ENCODE peak calls at places on chromosomes 12 and 14, in seven cellular contexts. X is A549, K is transverse colon, O is endodermal cell, R is kidney, T is astrocyte, Q is BJ. Y is an unnamed sample.

GRCh38 chr14:95760596-95760995 is 46.7 kb upstream of the TCL1A start:
- DNase-seq in X (no peak), K (no peak), O (no peak), R (no peak), T (no peak), Q (no peak), Y (no peak)

GRCh38 chr14:90412058-90412457 is 15.2 kb downstream of the CALM1 start:
- DNase-seq in X (no peak), K (no peak), O (no peak), R (no peak), T (no peak), Q (no peak), Y (no peak)

GRCh38 chr14:61379639-61380184 is 58.3 kb downstream of the PRKCH start:
- DNase-seq in X (no peak), K (no peak), O (no peak), R (no peak), T (no peak), Q (no peak), Y (no peak)

GRCh38 chr14:24941719-24942118 is 108.2 kb downstream of the STXBP6 start:
- DNase-seq in X (no peak), K (peak), O (no peak), R (peak), T (no peak), Q (no peak), Y (no peak)

GRCh38 chr12:124005736-124006581 is 32.9 kb downstream of the ZNF664 start:
- DNase-seq in X (no peak), K (no peak), O (no peak), R (no peak), T (no peak), Q (no peak), Y (no peak)

GRCh38 chr12:110279561-110279960 is 1.5 kb upstream of the ATP2A2 start:
- DNase-seq in X (no peak), K (no peak), O (peak), R (no peak), T (no peak), Q (no peak), Y (no peak)

GRCh38 chr12:130916251-130916911 is 37.3 kb upstream of the ADGRD1 start:
- DNase-seq in X (peak), K (peak), O (peak), R (no peak), T (no peak), Q (no peak), Y (peak)

GRCh38 chr12:106493531-106493930 is 89.3 kb upstream of the RFX4 start:
- DNase-seq in X (no peak), K (no peak), O (no peak), R (no peak), T (no peak), Q (no peak), Y (peak)

GRCh38 chr12:95184119-95184518 is 33.1 kb downstream of the FGD6 start:
- DNase-seq in X (peak), K (no peak), O (no peak), R (no peak), T (no peak), Q (no peak), Y (no peak)
- TF ChIP-seq CTCF in X (no peak), K (no peak), O (no peak), R (no peak), T (no peak), Q (no peak), Y (no peak)

GRCh38 chr12:114396869-114397719 is 8.8 kb downstream of the TBX5 start:
- DNase-seq in X (no peak), K (no peak), O (no peak), R (no peak), T (no peak), Q (no peak), Y (no peak)

GRCh38 chr12:114393569-114393968 is 12.4 kb downstream of the TBX5 start:
- DNase-seq in X (no peak), K (no peak), O (peak), R (no peak), T (no peak), Q (no peak), Y (no peak)

GRCh38 chr12:114395755-114396152 is 10.2 kb downstream of the TBX5 start:
- DNase-seq in X (no peak), K (no peak), O (peak), R (no peak), T (no peak), Q (peak), Y (no peak)

GRCh38 chr12:114397978-114398881 is 7.7 kb downstream of the TBX5 start:
- DNase-seq in X (no peak), K (no peak), O (peak), R (no peak), T (no peak), Q (no peak), Y (no peak)

GRCh38 chr12:114396153-114396868 is 9.6 kb downstream of the TBX5 start:
- DNase-seq in X (no peak), K (no peak), O (peak), R (no peak), T (no peak), Q (no peak), Y (no peak)
- H3K4me3 ChIP-seq in X (no peak), K (no peak), O (peak), R (no peak), T (no peak), Q (peak), Y (no peak)

GRCh38 chr12:20369164-20370000 is 1.0 kb downstream of the PDE3A start:
- DNase-seq in X (peak), K (peak), O (peak), R (peak), T (peak), Q (no peak), Y (no peak)
- TF ChIP-seq CTCF in X (no peak), K (peak), O (peak), R (no peak), T (no peak), Q (peak), Y (no peak)

DNA sequence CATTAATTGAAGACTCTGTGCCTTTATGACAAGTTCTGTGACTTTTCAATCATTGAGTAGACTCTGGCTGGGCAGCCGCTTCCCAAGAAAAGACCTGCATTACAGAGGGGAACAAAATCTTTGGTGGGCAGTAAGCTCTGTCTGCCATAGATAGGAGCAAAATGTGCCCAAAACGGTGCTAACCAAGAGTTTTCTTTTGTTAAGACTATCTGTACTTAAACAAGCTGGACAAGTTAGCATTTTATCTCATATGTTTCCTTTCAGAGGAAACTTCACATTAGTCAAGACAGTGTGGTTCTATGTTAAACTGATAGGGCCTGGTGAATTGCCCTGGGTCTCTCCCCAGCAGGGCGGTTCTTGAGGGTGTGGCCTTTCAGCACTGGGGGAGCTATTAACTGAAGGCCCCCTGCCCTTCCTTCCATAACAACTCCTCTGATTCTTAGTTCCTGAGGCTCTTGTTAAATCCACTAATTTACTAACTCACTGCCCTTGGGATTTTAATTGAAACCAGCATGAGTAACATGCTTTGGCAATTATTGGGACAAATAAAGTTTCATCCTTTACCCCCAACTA is 219.6 kb downstream of the KTN1 start:
- DNase-seq in X (no peak), K (no peak), O (no peak), R (no peak), T (no peak), Q (no peak), Y (no peak)
- H3K4me3 ChIP-seq in X (no peak), K (no peak), O (no peak), R (no peak), T (no peak), Q (no peak), Y (no peak)

GRCh38 chr12:96237465-96238077 is 43.4 kb downstream of the ELK3 start:
- DNase-seq in X (no peak), K (peak), O (peak), R (no peak), T (peak), Q (peak), Y (no peak)

GRCh38 chr12:96234591-96235496 is 40.7 kb downstream of the ELK3 start:
- DNase-seq in X (no peak), K (no peak), O (no peak), R (no peak), T (no peak), Q (no peak), Y (no peak)

GRCh38 chr12:96235497-96235826 is 41.3 kb downstream of the ELK3 start:
- DNase-seq in X (peak), K (no peak), O (peak), R (no peak), T (no peak), Q (no peak), Y (no peak)

GRCh38 chr12:96237035-96237434 is 42.9 kb downstream of the ELK3 start:
- DNase-seq in X (no peak), K (no peak), O (no peak), R (no peak), T (peak), Q (no peak), Y (no peak)

GRCh38 chr12:96236221-96236822 is 42.1 kb downstream of the ELK3 start:
- DNase-seq in X (no peak), K (peak), O (no peak), R (no peak), T (peak), Q (no peak), Y (no peak)
- TF ChIP-seq CTCF in X (no peak), K (no peak), O (no peak), R (no peak), T (no peak), Q (no peak), Y (no peak)

GRCh38 chr14:85531594-85532391 is 1.8 kb downstream of the FLRT2 start:
- DNase-seq in X (peak), K (no peak), O (peak), R (peak), T (peak), Q (no peak), Y (no peak)
- H3K4me3 ChIP-seq in X (peak), K (no peak), O (peak), R (peak), T (peak), Q (peak), Y (peak)

GRCh38 chr14:46580941-46581671 is 70.5 kb downstream of the RPL10L start:
- DNase-seq in X (peak), K (peak), O (peak), R (no peak), T (peak), Q (no peak), Y (peak)
- TF ChIP-seq CTCF in X (peak), K (peak), O (peak), R (peak), T (peak), Q (peak), Y (peak)

Y was measured in epithelial cell of proximal tubule.